ENCODE peak calls at places on chromosomes 6 and 20, in six cellular contexts. B, E, F, D, U and W are unnamed samples.

GRCh38 chr20:57810511-57811372 is 100.9 kb upstream of the PMEPA1 start:
- DNase-seq in F (no peak), E (no peak), B (no peak), U (no peak), D (no peak), W (no peak)

GRCh38 chr6:4258733-4259132 is 123.4 kb upstream of the ECI2 start:
- DNase-seq in B (no peak), U (no peak), F (no peak), E (no peak), D (no peak), W (no peak)

GRCh38 chr6:28709478-28710349 is 184.0 kb downstream of the GPX5 start:
- DNase-seq in F (no peak), B (no peak), U (no peak), E (no peak), D (no peak), W (no peak)

GRCh38 chr6:28922841-28923317 is 906 bp downstream of the TRIM27 start:
- DNase-seq in D (no peak), F (peak; percentile 31), B (peak; percentile 27), U (peak; percentile 26), E (peak; percentile 66), W (no peak)

GRCh38 chr6:1629316-1629715 is 19.6 kb downstream of the FOXC1 start:
- DNase-seq in U (no peak), F (no peak), D (no peak), E (no peak), B (no peak), W (no peak)

GRCh38 chr6:154721460-154721859 is 11.8 kb upstream of the SCAF8 start:
- DNase-seq in F (no peak), E (no peak), D (no peak), U (no peak), B (no peak), W (no peak)

GRCh38 chr6:72817208-72817607 is 195.3 kb downstream of the KCNQ5 start:
- DNase-seq in B (no peak), U (no peak), F (no peak), E (no peak), D (no peak), W (no peak)

GRCh38 chr6:69792292-69792691 is 4.5 kb downstream of the LMBRD1 start:
- DNase-seq in E (no peak), U (no peak), F (no peak), B (no peak), D (no peak), W (no peak)

GRCh38 chr6:11654876-11655275 is 117.3 kb downstream of the TMEM170B start:
- DNase-seq in U (no peak), E (no peak), F (no peak), B (no peak), D (no peak), W (no peak)

GRCh38 chr6:5730586-5731263 is 276.0 kb downstream of the NRN1 start:
- DNase-seq in D (no peak), F (no peak), U (no peak), E (no peak), B (peak; percentile 49), W (no peak)

GRCh38 chr6:151690768-151691562 is 116.5 kb upstream of the ESR1 start:
- DNase-seq in D (no peak), B (peak; percentile 46), U (peak; percentile 36), E (peak; percentile 32), F (peak; percentile 4), W (no peak)

GRCh38 chr6:140979642-140980091 is 1153.1 kb upstream of the GJE1 start:
- DNase-seq in E (no peak), F (no peak), D (no peak), U (no peak), B (peak; percentile 64), W (peak; percentile 87)

GRCh38 chr20:11267131-11267761 is 593.4 kb upstream of the JAG1 start:
- DNase-seq in D (peak; percentile 30), U (no peak), E (peak; percentile 68), B (peak; percentile 12), F (no peak), W (peak; percentile 70)

GRCh38 chr6:113596907-113597583 is 260.1 kb upstream of the MARCKS start:
- DNase-seq in E (no peak), B (peak; percentile 25), F (no peak), D (peak; percentile 81), U (no peak), W (no peak)

GRCh38 chr20:59645316-59645715 is 41.0 kb downstream of the PHACTR3 start:
- DNase-seq in U (no peak), B (no peak), E (no peak), D (no peak), F (no peak), W (no peak)

GRCh38 chr20:63522981-63523611 is 2.5 kb downstream of the PPDPF start:
- DNase-seq in B (no peak), D (no peak), F (no peak), U (no peak), E (no peak), W (no peak)

GRCh38 chr6:106766201-106766600 is 136.8 kb downstream of the QRSL1 start:
- DNase-seq in B (no peak), U (no peak), D (no peak), E (no peak), F (no peak), W (no peak)

GRCh38 chr6:31041372-31041974 is 31.2 kb downstream of the MUC22 start:
- DNase-seq in B (no peak), U (no peak), F (no peak), E (no peak), D (no peak), W (no peak)

GRCh38 chr20:53872081-53872541 is 198.3 kb downstream of the BCAS1 start:
- DNase-seq in F (peak; percentile 37), D (no peak), E (no peak), U (peak; percentile 45), B (no peak), W (no peak)

GRCh38 chr6:37668251-37668650 is 29.4 kb downstream of the MDGA1 start:
- DNase-seq in E (no peak), F (no peak), B (no peak), U (no peak), D (no peak), W (no peak)

GRCh38 chr6:96742702-96743101 is 94.6 kb downstream of the GPR63 start:
- DNase-seq in B (no peak), E (no peak), D (peak; percentile 47), F (no peak), U (no peak), W (no peak)

GRCh38 chr6:169345198-169345597 is 91.6 kb upstream of the THBS2 start:
- DNase-seq in D (peak; percentile 43), F (no peak), U (no peak), E (no peak), B (peak; percentile 49), W (no peak)

GRCh38 chr6:129923520-129923919 is 62.4 kb upstream of the TMEM244 start:
- DNase-seq in D (no peak), B (no peak), F (no peak), U (no peak), E (peak; percentile 14), W (no peak)

GRCh38 chr6:127146935-127147334 is 28.5 kb downstream of the RSPO3 start:
- DNase-seq in D (no peak), U (no peak), E (no peak), F (no peak), B (no peak), W (no peak)

GRCh38 chr20:25065625-25066338 is 7.8 kb upstream of the ACSS1 start:
- DNase-seq in D (peak; percentile 77), F (peak; percentile 51), E (peak; percentile 70), U (peak; percentile 66), B (peak; percentile 75), W (peak; percentile 85)

GRCh38 chr20:1338096-1338495 is 9.2 kb upstream of the SDCBP2 start:
- DNase-seq in D (no peak), E (no peak), U (no peak), F (no peak), B (no peak), W (no peak)

GRCh38 chr6:132797975-132798819 is at the start of gene SLC18B1:
- DNase-seq in U (peak; percentile 43), E (peak; percentile 33), D (peak; percentile 92), B (peak; percentile 26), F (peak; percentile 39), W (no peak)

GRCh38 chr6:27096834-27097511 is 150.5 kb upstream of the PRSS16 start:
- DNase-seq in E (peak; percentile 46), D (no peak), U (no peak), B (no peak), F (peak; percentile 15), W (no peak)

GRCh38 chr6:165832471-165832836 is 169.4 kb upstream of the PDE10A start:
- DNase-seq in D (no peak), F (no peak), E (no peak), B (no peak), U (no peak), W (no peak)

GRCh38 chr6:170291271-170292110 is 613 bp upstream of the DLL1 start:
- DNase-seq in U (peak; percentile 43), D (peak; percentile 97), E (peak; percentile 78), B (peak; percentile 51), F (no peak), W (no peak)

GRCh38 chr6:30696432-30696831 is 5.6 kb upstream of the NRM start:
- DNase-seq in B (no peak), U (no peak), F (no peak), D (no peak), E (no peak), W (no peak)

GRCh38 chr6:3608159-3608558 is 143.4 kb downstream of the PXDC1 start:
- DNase-seq in D (peak; percentile 69), E (no peak), B (no peak), U (no peak), F (no peak), W (no peak)

GRCh38 chr6:168163096-168163731 is 84.2 kb upstream of the FRMD1 start:
- DNase-seq in F (no peak), U (no peak), E (no peak), B (peak; percentile 3), D (peak; percentile 34), W (no peak)

GRCh38 chr20:50565874-50566273 is 55.7 kb downstream of the PTPN1 start:
- DNase-seq in B (no peak), E (no peak), D (no peak), F (no peak), U (no peak), W (no peak)